ENCODE peak calls at places on chromosomes 13 and 19, in nine cellular contexts. L, B, T, S, W, A, C, Z and F are unnamed samples.

GRCh38 chr19:18507021-18507726 is 14.7 kb downstream of the ELL start:
- DNase-seq in Z (no peak), S (peak), C (no peak), W (no peak), L (no peak), B (peak), A (peak), T (no peak), F (no peak)

GRCh38 chr13:93857126-93857525 is 622.4 kb downstream of the DCT start:
- DNase-seq in S (no peak), B (no peak), L (no peak), C (no peak), Z (no peak), T (no peak), W (no peak), A (no peak), F (no peak)

GRCh38 chr13:23966691-23967615 is 69.7 kb upstream of the C1QTNF9B start:
- DNase-seq in W (no peak), A (peak), T (no peak), B (no peak), Z (no peak), S (no peak), C (no peak), L (no peak), F (peak)

GRCh38 chr19:43506629-43507028 is 2.1 kb upstream of the PHLDB3 start:
- DNase-seq in T (no peak), B (no peak), S (no peak), W (no peak), C (no peak), L (no peak), A (no peak), Z (no peak), F (no peak)

GRCh38 chr13:93847162-93847561 is 620.6 kb downstream of the GPC6 start:
- DNase-seq in A (no peak), C (no peak), B (no peak), T (peak), Z (no peak), W (no peak), S (peak), L (peak), F (no peak)

GRCh38 chr13:67296511-67296910 is 66.4 kb upstream of the PCDH9 start:
- DNase-seq in C (no peak), L (peak), B (no peak), S (peak), A (no peak), T (no peak), Z (no peak), W (no peak), F (no peak)

GRCh38 chr13:91184244-91184926 is 163.1 kb upstream of the MIR17HG start:
- DNase-seq in S (no peak), B (no peak), C (no peak), A (no peak), T (no peak), W (peak), Z (no peak), L (peak), F (no peak)

GRCh38 chr13:27634231-27634630 is 12.5 kb downstream of the POLR1D start:
- DNase-seq in C (no peak), Z (no peak), S (no peak), A (no peak), B (no peak), T (no peak), L (no peak), W (peak), F (no peak)

GRCh38 chr13:96091164-96091931 is 1.4 kb downstream of the HS6ST3 start:
- DNase-seq in C (peak), Z (peak), T (no peak), A (no peak), S (peak), B (peak), L (no peak), W (no peak), F (no peak)

GRCh38 chr13:106612688-106613087 is 44.8 kb upstream of the ARGLU1 start:
- DNase-seq in B (peak), C (no peak), W (no peak), S (no peak), L (no peak), A (no peak), T (no peak), Z (no peak), F (no peak)

GRCh38 chr13:110826861-110827672 is 87.8 kb downstream of the ANKRD10 start:
- DNase-seq in B (no peak), L (no peak), W (peak), T (no peak), S (no peak), A (no peak), C (no peak), Z (no peak), F (no peak)

GRCh38 chr13:111337206-111337605 is 16.8 kb downstream of the TEX29 start:
- DNase-seq in L (peak), S (peak), A (no peak), W (no peak), B (no peak), Z (no peak), T (no peak), C (no peak), F (no peak)

GRCh38 chr19:35958660-35959039 is 22.5 kb downstream of the LRFN3 start:
- DNase-seq in Z (no peak), L (no peak), B (no peak), T (no peak), S (no peak), W (no peak), A (no peak), C (no peak), F (no peak)

GRCh38 chr13:45807520-45808099 is 43.9 kb downstream of the SIAH3 start:
- DNase-seq in S (peak), B (no peak), W (peak), T (peak), A (peak), C (peak), Z (peak), L (peak), F (peak)

GRCh38 chr13:107730835-107731234 is 484.5 kb downstream of the LIG4 start:
- DNase-seq in L (no peak), C (no peak), S (peak), Z (no peak), A (no peak), T (no peak), B (no peak), W (no peak), F (no peak)

GRCh38 chr13:38763446-38764381 is 76.8 kb downstream of the FREM2 start:
- DNase-seq in A (no peak), Z (peak), T (peak), W (peak), S (peak), L (peak), C (peak), B (no peak), F (no peak)

GRCh38 chr19:45424191-45425058 is 708 bp upstream of the ERCC1 start:
- DNase-seq in Z (peak), S (peak), A (no peak), L (peak), C (no peak), W (peak), T (peak), B (peak), F (no peak)

GRCh38 chr13:99281811-99282263 is 23.7 kb upstream of the GPR18 start:
- DNase-seq in A (peak), Z (no peak), S (no peak), W (no peak), B (peak), T (no peak), C (no peak), L (no peak), F (peak)

GRCh38 chr13:36981156-36981743 is 17.9 kb downstream of the ALG5 start:
- DNase-seq in T (peak), B (no peak), L (peak), S (peak), Z (no peak), W (peak), A (no peak), C (peak), F (no peak)

GRCh38 chr19:39424934-39425333 is 10.8 kb downstream of the RPS16 start:
- DNase-seq in A (no peak), B (no peak), W (no peak), Z (no peak), T (no peak), S (no peak), C (no peak), L (no peak), F (no peak)

GRCh38 chr19:46574533-46574932 is 26.6 kb upstream of the CALM3 start:
- DNase-seq in T (no peak), C (no peak), W (no peak), S (no peak), L (no peak), Z (no peak), A (peak), B (no peak), F (no peak)

GRCh38 chr19:50008532-50008931 is 16.6 kb downstream of the VRK3 start:
- DNase-seq in A (no peak), S (no peak), B (no peak), W (peak), L (peak), T (peak), Z (peak), C (no peak), F (no peak)